ENCODE peak calls at places on chromosome 1, in six cellular contexts. One of them, this sample, is unnamed.

GRCh38 chr1:40394456-40395172 is 21.1 kb downstream of the SMAP2 start:
- DNase-seq in SK-N-SH: no peak
- DNase-seq in GM12892: no peak
- DNase-seq in K562: no peak
- DNase-seq in H1: no peak
- DNase-seq in GM12878: no peak
- DNase-seq in this sample: no peak

GRCh38 chr1:41545996-41546938 is 61.8 kb upstream of the EDN2 start:
- DNase-seq in SK-N-SH: no peak
- DNase-seq in GM12892: no peak
- DNase-seq in K562: no peak
- DNase-seq in H1: no peak
- DNase-seq in GM12878: no peak
- DNase-seq in this sample: no peak

GRCh38 chr1:221310180-221310579 is 430.9 kb downstream of the HLX start:
- DNase-seq in SK-N-SH: no peak
- DNase-seq in GM12892: no peak
- DNase-seq in K562: no peak
- DNase-seq in H1: no peak
- DNase-seq in GM12878: no peak
- DNase-seq in this sample: no peak

GRCh38 chr1:196306421-196306820 is 301.8 kb downstream of the KCNT2 start:
- DNase-seq in SK-N-SH: no peak
- DNase-seq in GM12892: no peak
- DNase-seq in K562: no peak
- DNase-seq in H1: peak; percentile 68
- DNase-seq in GM12878: no peak
- DNase-seq in this sample: no peak

GRCh38 chr1:182909578-182909977 is 43.4 kb downstream of the SHCBP1L start:
- DNase-seq in SK-N-SH: peak; percentile 50
- DNase-seq in GM12892: no peak
- DNase-seq in K562: peak; percentile 41
- DNase-seq in H1: no peak
- DNase-seq in GM12878: no peak
- DNase-seq in this sample: no peak

GRCh38 chr1:83882906-83883305 is 116.0 kb downstream of the TTLL7 start:
- DNase-seq in SK-N-SH: no peak
- DNase-seq in GM12892: no peak
- DNase-seq in K562: peak; percentile 13
- DNase-seq in H1: no peak
- DNase-seq in GM12878: no peak
- DNase-seq in this sample: no peak

GRCh38 chr1:175338447-175339135 is 146.0 kb upstream of the KIAA0040 start:
- DNase-seq in SK-N-SH: peak; percentile 41
- DNase-seq in GM12892: peak; percentile 18
- DNase-seq in K562: peak; percentile 59
- DNase-seq in H1: peak; percentile 29
- DNase-seq in GM12878: no peak
- DNase-seq in this sample: peak; percentile 29

GRCh38 chr1:3577300-3577699 is 34.0 kb downstream of the MEGF6 start:
- DNase-seq in SK-N-SH: peak; percentile 68
- DNase-seq in GM12892: no peak
- DNase-seq in K562: no peak
- DNase-seq in H1: no peak
- DNase-seq in GM12878: no peak
- DNase-seq in this sample: no peak

GRCh38 chr1:209884249-209884648 is 53.8 kb upstream of the SYT14 start:
- DNase-seq in SK-N-SH: no peak
- DNase-seq in GM12892: no peak
- DNase-seq in K562: no peak
- DNase-seq in H1: no peak
- DNase-seq in GM12878: no peak
- DNase-seq in this sample: no peak

GRCh38 chr1:210222288-210223006 is 10.1 kb upstream of the SERTAD4 start:
- DNase-seq in SK-N-SH: no peak
- DNase-seq in GM12892: no peak
- DNase-seq in K562: no peak
- DNase-seq in H1: no peak
- DNase-seq in GM12878: no peak
- DNase-seq in this sample: no peak

GRCh38 chr1:40300651-40301050 is 16.4 kb downstream of the COL9A2 start:
- DNase-seq in SK-N-SH: no peak
- DNase-seq in GM12892: no peak
- DNase-seq in K562: no peak
- DNase-seq in H1: no peak
- DNase-seq in GM12878: no peak
- DNase-seq in this sample: no peak

GRCh38 chr1:244971524-244972216 is 107.3 kb upstream of the HNRNPU start:
- DNase-seq in SK-N-SH: no peak
- DNase-seq in GM12892: no peak
- DNase-seq in K562: no peak
- DNase-seq in H1: no peak
- DNase-seq in GM12878: no peak
- DNase-seq in this sample: no peak

GRCh38 chr1:44408181-44409018 is 3.3 kb downstream of the RNF220 start:
- DNase-seq in SK-N-SH: no peak
- DNase-seq in GM12892: no peak
- DNase-seq in K562: no peak
- DNase-seq in H1: no peak
- DNase-seq in GM12878: no peak
- DNase-seq in this sample: no peak

GRCh38 chr1:1349256-1350012 is at the start of gene DVL1:
- DNase-seq in SK-N-SH: peak; percentile 98
- DNase-seq in GM12892: peak; percentile 93
- DNase-seq in K562: peak; percentile 82
- DNase-seq in H1: no peak
- DNase-seq in GM12878: no peak
- DNase-seq in this sample: peak; percentile 97

GRCh38 chr1:1347026-1347595 is 2.1 kb downstream of the DVL1 start:
- DNase-seq in SK-N-SH: no peak
- DNase-seq in GM12892: no peak
- DNase-seq in K562: no peak
- DNase-seq in H1: no peak
- DNase-seq in GM12878: no peak
- DNase-seq in this sample: no peak

GRCh38 chr1:1346501-1346890 is 2.7 kb downstream of the DVL1 start:
- DNase-seq in SK-N-SH: no peak
- DNase-seq in GM12892: no peak
- DNase-seq in K562: no peak
- DNase-seq in H1: no peak
- DNase-seq in GM12878: no peak
- DNase-seq in this sample: no peak

GRCh38 chr1:1348420-1349255 is 580 bp downstream of the DVL1 start:
- DNase-seq in SK-N-SH: peak; percentile 63
- DNase-seq in GM12892: no peak
- DNase-seq in K562: peak; percentile 63
- DNase-seq in H1: no peak
- DNase-seq in GM12878: no peak
- DNase-seq in this sample: no peak

GRCh38 chr1:1347663-1348419 is 1.4 kb downstream of the DVL1 start:
- DNase-seq in SK-N-SH: no peak
- DNase-seq in GM12892: no peak
- DNase-seq in K562: peak; percentile 85
- DNase-seq in H1: no peak
- DNase-seq in GM12878: no peak
- DNase-seq in this sample: no peak
- TF ChIP-seq POLR2AphosphoS5 in SK-N-SH: no peak
- TF ChIP-seq POLR2AphosphoS5 in GM12892: no peak
- TF ChIP-seq POLR2AphosphoS5 in K562: no peak
- TF ChIP-seq POLR2AphosphoS5 in H1: no peak
- TF ChIP-seq POLR2AphosphoS5 in GM12878: no peak
- TF ChIP-seq POLR2AphosphoS5 in this sample: no peak

GRCh38 chr1:87765686-87766085 is 437.0 kb downstream of the LMO4 start:
- DNase-seq in SK-N-SH: no peak
- DNase-seq in GM12892: no peak
- DNase-seq in K562: no peak
- DNase-seq in H1: no peak
- DNase-seq in GM12878: no peak
- DNase-seq in this sample: no peak
- TF ChIP-seq TAF1 in SK-N-SH: no peak
- TF ChIP-seq TAF1 in GM12892: no peak
- TF ChIP-seq TAF1 in K562: no peak
- TF ChIP-seq TAF1 in H1: no peak
- TF ChIP-seq TAF1 in GM12878: no peak
- TF ChIP-seq TAF1 in this sample: no peak

DNA sequence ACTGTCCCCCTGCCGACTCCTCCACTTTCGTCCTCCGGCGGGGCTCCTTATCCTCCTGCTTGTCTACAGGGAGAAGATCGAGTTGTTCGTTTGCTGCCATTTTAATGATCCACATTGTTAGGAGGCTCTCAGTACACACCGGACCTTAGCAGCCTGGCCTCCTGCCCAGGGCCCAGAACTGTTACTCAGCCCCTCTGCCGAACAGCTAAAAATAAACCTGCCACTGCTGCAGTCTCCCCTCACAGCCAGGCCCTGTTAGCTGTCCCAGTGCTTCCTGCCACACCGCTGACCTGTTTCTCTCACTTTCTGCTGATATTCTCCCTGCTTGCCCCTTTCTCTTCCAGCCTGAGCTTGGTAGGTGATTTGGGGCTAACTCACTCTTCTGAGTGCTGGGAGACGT is 8.3 kb downstream of the MAPKAPK2 start:
- DNase-seq in SK-N-SH: no peak
- DNase-seq in GM12892: no peak
- DNase-seq in K562: peak; percentile 44
- DNase-seq in H1: no peak
- DNase-seq in GM12878: no peak
- DNase-seq in this sample: no peak
- TF ChIP-seq POLR2AphosphoS5 in SK-N-SH: no peak
- TF ChIP-seq POLR2AphosphoS5 in GM12892: no peak
- TF ChIP-seq POLR2AphosphoS5 in K562: no peak
- TF ChIP-seq POLR2AphosphoS5 in H1: no peak
- TF ChIP-seq POLR2AphosphoS5 in GM12878: no peak
- TF ChIP-seq POLR2AphosphoS5 in this sample: no peak

GRCh38 chr1:88327391-88328267 is 356.4 kb upstream of the PKN2 start:
- DNase-seq in SK-N-SH: no peak
- DNase-seq in GM12892: no peak
- DNase-seq in K562: no peak
- DNase-seq in H1: peak; percentile 9
- DNase-seq in GM12878: no peak
- DNase-seq in this sample: no peak
- TF ChIP-seq TAF1 in SK-N-SH: no peak
- TF ChIP-seq TAF1 in GM12892: no peak
- TF ChIP-seq TAF1 in K562: no peak
- TF ChIP-seq TAF1 in H1: no peak
- TF ChIP-seq TAF1 in GM12878: no peak
- TF ChIP-seq TAF1 in this sample: no peak

DNA sequence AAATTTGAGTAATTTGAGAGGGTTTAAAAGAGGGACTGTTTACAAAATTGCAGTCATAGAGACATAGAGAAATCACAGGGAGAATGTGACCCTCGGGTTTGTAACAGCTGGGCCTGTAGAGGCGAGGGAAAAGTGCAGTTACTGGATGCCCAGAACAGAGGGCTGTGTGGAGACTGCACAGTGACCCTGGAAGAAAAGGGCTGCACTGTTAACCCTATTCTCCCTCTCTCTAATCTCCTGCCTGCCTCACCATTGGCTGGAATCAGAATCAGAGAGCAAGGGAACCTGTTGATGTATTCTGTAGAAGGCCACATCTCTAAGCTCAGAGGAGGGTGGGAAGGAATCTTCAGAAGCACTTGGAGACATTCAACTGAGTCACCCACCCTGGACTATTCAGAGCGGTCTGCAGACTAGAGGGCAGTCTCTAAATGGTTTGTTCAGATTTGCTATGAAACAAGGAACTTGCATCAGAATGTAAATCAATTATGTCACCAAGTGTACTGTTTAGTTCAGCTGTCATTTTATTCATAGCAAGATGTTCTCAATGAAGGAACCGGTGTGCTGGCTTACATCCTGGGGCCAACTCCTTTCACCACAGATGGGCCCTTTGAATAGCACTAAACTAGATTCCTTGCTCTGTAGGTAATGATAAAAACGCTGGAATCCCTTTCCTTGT is 132.2 kb upstream of the HOOK1 start:
- DNase-seq in SK-N-SH: no peak
- DNase-seq in GM12892: no peak
- DNase-seq in K562: no peak
- DNase-seq in H1: no peak
- DNase-seq in GM12878: no peak
- DNase-seq in this sample: no peak
- TF ChIP-seq POLR2AphosphoS5 in SK-N-SH: no peak
- TF ChIP-seq POLR2AphosphoS5 in GM12892: no peak
- TF ChIP-seq POLR2AphosphoS5 in K562: no peak
- TF ChIP-seq POLR2AphosphoS5 in H1: no peak
- TF ChIP-seq POLR2AphosphoS5 in GM12878: no peak
- TF ChIP-seq POLR2AphosphoS5 in this sample: no peak

GRCh38 chr1:187151555-187151954 is 322.8 kb downstream of the PLA2G4A start:
- DNase-seq in SK-N-SH: no peak
- DNase-seq in GM12892: no peak
- DNase-seq in K562: no peak
- DNase-seq in H1: no peak
- DNase-seq in GM12878: no peak
- DNase-seq in this sample: no peak

GRCh38 chr1:187153047-187153446 is 324.3 kb downstream of the PLA2G4A start:
- DNase-seq in SK-N-SH: no peak
- DNase-seq in GM12892: no peak
- DNase-seq in K562: no peak
- DNase-seq in H1: no peak
- DNase-seq in GM12878: no peak
- DNase-seq in this sample: no peak

GRCh38 chr1:187157115-187157514 is 328.4 kb downstream of the PLA2G4A start:
- DNase-seq in SK-N-SH: no peak
- DNase-seq in GM12892: no peak
- DNase-seq in K562: no peak
- DNase-seq in H1: no peak
- DNase-seq in GM12878: no peak
- DNase-seq in this sample: no peak

DNA sequence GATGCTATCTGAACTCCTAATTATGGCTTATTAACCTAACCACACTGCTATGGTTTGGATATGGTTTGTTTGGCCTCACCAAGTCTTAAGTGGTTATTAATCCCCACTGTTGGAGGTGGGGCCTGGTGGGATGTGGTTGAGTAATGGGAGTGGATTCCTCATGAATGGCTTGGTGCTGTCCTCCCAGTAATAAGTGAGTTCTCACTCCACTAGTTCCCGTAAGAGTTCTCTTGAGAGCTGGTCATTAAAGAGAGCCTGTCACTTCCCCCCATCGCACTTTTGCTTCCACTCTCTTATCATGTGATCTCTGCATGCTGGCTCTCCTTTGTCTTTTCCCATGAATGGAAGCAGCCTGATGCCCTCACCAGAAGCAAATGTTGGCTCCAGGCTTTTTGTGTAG is 328.8 kb downstream of the PLA2G4A start:
- DNase-seq in SK-N-SH: no peak
- DNase-seq in GM12892: no peak
- DNase-seq in K562: no peak
- DNase-seq in H1: no peak
- DNase-seq in GM12878: no peak
- DNase-seq in this sample: no peak
- TF ChIP-seq TAF1 in SK-N-SH: no peak
- TF ChIP-seq TAF1 in GM12892: no peak
- TF ChIP-seq TAF1 in K562: no peak
- TF ChIP-seq TAF1 in H1: no peak
- TF ChIP-seq TAF1 in GM12878: no peak
- TF ChIP-seq TAF1 in this sample: no peak